ENCODE peak calls at places on chromosomes 5 and 9, in six cellular contexts. One of them, this sample, is unnamed. For H3K9me3 and H3K4me1, the result is how much of the 10 kb centered on the place peaks cover.

GRCh38 chr5:121138495-121138907 is 674.4 kb downstream of the PRR16 start:
- DNase-seq in suprapubic skin: no peak
- DNase-seq in sigmoid colon: no peak
- DNase-seq in uterus: no peak
- DNase-seq in HCT116: no peak
- DNase-seq in A549: no peak
- DNase-seq in this sample: no peak

GRCh38 chr9:93147632-93148031 is 13.6 kb upstream of the NINJ1 start:
- DNase-seq in suprapubic skin: no peak
- DNase-seq in sigmoid colon: no peak
- DNase-seq in uterus: no peak
- DNase-seq in HCT116: no peak
- DNase-seq in A549: no peak
- DNase-seq in this sample: no peak

GRCh38 chr9:114097613-114098020 is 1.5 kb downstream of the KIF12 start:
- DNase-seq in suprapubic skin: peak
- DNase-seq in sigmoid colon: no peak
- DNase-seq in uterus: no peak
- DNase-seq in HCT116: no peak
- DNase-seq in A549: no peak
- DNase-seq in this sample: no peak

GRCh38 chr5:176774216-176775171 is 35.9 kb upstream of the UNC5A start:
- DNase-seq in suprapubic skin: peak
- DNase-seq in sigmoid colon: peak
- DNase-seq in uterus: no peak
- DNase-seq in HCT116: no peak
- DNase-seq in A549: no peak
- DNase-seq in this sample: no peak

GRCh38 chr5:38148021-38148625 is 110.2 kb upstream of the EGFLAM start:
- DNase-seq in suprapubic skin: no peak
- DNase-seq in sigmoid colon: no peak
- DNase-seq in uterus: no peak
- DNase-seq in HCT116: no peak
- DNase-seq in A549: no peak
- DNase-seq in this sample: no peak

GRCh38 chr5:17415282-17415681 is 82.7 kb upstream of the TAF11L2 start:
- DNase-seq in suprapubic skin: no peak
- DNase-seq in sigmoid colon: no peak
- DNase-seq in uterus: no peak
- DNase-seq in HCT116: no peak
- DNase-seq in A549: no peak
- DNase-seq in this sample: no peak

GRCh38 chr5:140986117-140986521 is 19.8 kb downstream of the PCDHAC2 start:
- DNase-seq in suprapubic skin: no peak
- DNase-seq in sigmoid colon: no peak
- DNase-seq in uterus: no peak
- DNase-seq in HCT116: no peak
- DNase-seq in A549: no peak
- DNase-seq in this sample: no peak

GRCh38 chr9:12640021-12640587 is 53.1 kb upstream of the TYRP1 start:
- DNase-seq in suprapubic skin: no peak
- DNase-seq in sigmoid colon: no peak
- DNase-seq in uterus: no peak
- DNase-seq in HCT116: peak
- DNase-seq in A549: peak
- DNase-seq in this sample: no peak

GRCh38 chr5:54912021-54912420 is 73.4 kb downstream of the ESM1 start:
- DNase-seq in suprapubic skin: no peak
- DNase-seq in sigmoid colon: no peak
- DNase-seq in uterus: no peak
- DNase-seq in HCT116: no peak
- DNase-seq in A549: no peak
- DNase-seq in this sample: no peak

GRCh38 chr5:42950466-42951168 is 89.5 kb downstream of the ANXA2R start:
- DNase-seq in suprapubic skin: peak
- DNase-seq in sigmoid colon: peak
- DNase-seq in uterus: peak
- DNase-seq in HCT116: peak
- DNase-seq in A549: peak
- DNase-seq in this sample: peak

GRCh38 chr5:180468732-180469585 is 25.2 kb upstream of the CNOT6 start:
- DNase-seq in suprapubic skin: no peak
- DNase-seq in sigmoid colon: no peak
- DNase-seq in uterus: no peak
- DNase-seq in HCT116: no peak
- DNase-seq in A549: no peak
- DNase-seq in this sample: no peak

GRCh38 chr9:37511006-37511714 is 25.4 kb downstream of the POLR1E start:
- DNase-seq in suprapubic skin: no peak
- DNase-seq in sigmoid colon: no peak
- DNase-seq in uterus: no peak
- DNase-seq in HCT116: peak
- DNase-seq in A549: peak
- DNase-seq in this sample: no peak

GRCh38 chr9:14616188-14616982 is 76.8 kb downstream of the ZDHHC21 start:
- DNase-seq in suprapubic skin: no peak
- DNase-seq in sigmoid colon: no peak
- DNase-seq in uterus: no peak
- DNase-seq in HCT116: peak
- DNase-seq in A549: peak
- DNase-seq in this sample: peak

GRCh38 chr5:42680035-42680434 is 76.6 kb upstream of the CCDC152 start:
- DNase-seq in suprapubic skin: no peak
- DNase-seq in sigmoid colon: no peak
- DNase-seq in uterus: no peak
- DNase-seq in HCT116: no peak
- DNase-seq in A549: no peak
- DNase-seq in this sample: no peak

GRCh38 chr5:146482775-146483174 is 33.2 kb downstream of the GPR151 start:
- DNase-seq in suprapubic skin: no peak
- DNase-seq in sigmoid colon: no peak
- DNase-seq in uterus: no peak
- DNase-seq in HCT116: no peak
- DNase-seq in A549: no peak
- DNase-seq in this sample: no peak

GRCh38 chr5:94932259-94932658 is 313.8 kb downstream of the SLF1 start:
- DNase-seq in suprapubic skin: no peak
- DNase-seq in sigmoid colon: no peak
- DNase-seq in uterus: no peak
- DNase-seq in HCT116: no peak
- DNase-seq in A549: no peak
- DNase-seq in this sample: no peak

GRCh38 chr9:33287087-33287490 is 3.2 kb upstream of the NFX1 start:
- DNase-seq in suprapubic skin: no peak
- DNase-seq in sigmoid colon: no peak
- DNase-seq in uterus: peak
- DNase-seq in HCT116: peak
- DNase-seq in A549: peak
- DNase-seq in this sample: peak

GRCh38 chr5:101102506-101102905 is 199.4 kb upstream of the ST8SIA4 start:
- DNase-seq in suprapubic skin: no peak
- DNase-seq in sigmoid colon: no peak
- DNase-seq in uterus: no peak
- DNase-seq in HCT116: peak
- DNase-seq in A549: peak
- DNase-seq in this sample: no peak

GRCh38 chr5:14269395-14269794 is 126.3 kb downstream of the TRIO start:
- DNase-seq in suprapubic skin: no peak
- DNase-seq in sigmoid colon: no peak
- DNase-seq in uterus: no peak
- DNase-seq in HCT116: no peak
- DNase-seq in A549: no peak
- DNase-seq in this sample: no peak

GRCh38 chr5:166377756-166378155 is 1913.7 kb upstream of the WWC1 start:
- DNase-seq in suprapubic skin: no peak
- DNase-seq in sigmoid colon: no peak
- DNase-seq in uterus: no peak
- DNase-seq in HCT116: no peak
- DNase-seq in A549: no peak
- DNase-seq in this sample: no peak

GRCh38 chr5:156991714-156992113 is 28.7 kb upstream of the TIMD4 start:
- DNase-seq in suprapubic skin: no peak
- DNase-seq in sigmoid colon: no peak
- DNase-seq in uterus: no peak
- DNase-seq in HCT116: peak
- DNase-seq in A549: no peak
- DNase-seq in this sample: no peak

GRCh38 chr5:38670878-38671277 is 114.4 kb upstream of the LIFR start:
- DNase-seq in suprapubic skin: no peak
- DNase-seq in sigmoid colon: no peak
- DNase-seq in uterus: no peak
- DNase-seq in HCT116: no peak
- DNase-seq in A549: no peak
- DNase-seq in this sample: no peak

GRCh38 chr9:127311239-127311741 is 46.7 kb downstream of the GARNL3 start:
- DNase-seq in suprapubic skin: no peak
- DNase-seq in sigmoid colon: no peak
- DNase-seq in uterus: peak
- DNase-seq in HCT116: peak
- DNase-seq in A549: peak
- DNase-seq in this sample: peak

GRCh38 chr9:84950879-84951811 is 281.6 kb downstream of the NTRK2 start:
- DNase-seq in suprapubic skin: no peak
- DNase-seq in sigmoid colon: no peak
- DNase-seq in uterus: no peak
- DNase-seq in HCT116: no peak
- DNase-seq in A549: no peak
- DNase-seq in this sample: no peak

GRCh38 chr9:84949258-84949657 is 279.7 kb downstream of the NTRK2 start:
- DNase-seq in suprapubic skin: no peak
- DNase-seq in sigmoid colon: no peak
- DNase-seq in uterus: no peak
- DNase-seq in HCT116: no peak
- DNase-seq in A549: no peak
- DNase-seq in this sample: no peak

GRCh38 chr9:84953252-84953773 is 283.8 kb downstream of the NTRK2 start:
- DNase-seq in suprapubic skin: no peak
- DNase-seq in sigmoid colon: no peak
- DNase-seq in uterus: no peak
- DNase-seq in HCT116: no peak
- DNase-seq in A549: no peak
- DNase-seq in this sample: no peak

GRCh38 chr9:84947412-84947972 is 278.0 kb downstream of the NTRK2 start:
- DNase-seq in suprapubic skin: no peak
- DNase-seq in sigmoid colon: no peak
- DNase-seq in uterus: no peak
- DNase-seq in HCT116: no peak
- DNase-seq in A549: peak
- DNase-seq in this sample: no peak

DNA sequence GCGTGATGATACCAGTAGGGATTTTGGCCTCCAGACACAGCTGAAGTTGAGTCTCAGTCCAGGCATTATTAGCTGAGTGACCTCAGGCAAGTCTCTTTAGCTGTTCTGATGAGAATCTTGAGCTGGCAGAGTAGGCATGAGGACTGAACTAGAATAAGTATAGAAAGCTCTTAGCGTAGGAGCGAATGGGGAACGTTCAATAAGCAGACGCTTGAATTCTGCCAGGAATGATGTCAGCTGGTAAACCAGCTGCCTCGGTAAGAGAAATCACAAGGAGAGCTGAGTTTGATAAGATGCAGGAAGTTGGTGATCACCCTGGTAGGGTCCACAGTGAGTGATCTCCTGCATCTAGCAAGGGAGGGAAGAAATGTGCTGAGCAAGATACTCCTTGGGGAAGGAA is 280.4 kb downstream of the NTRK2 start:
- DNase-seq in suprapubic skin: no peak
- DNase-seq in sigmoid colon: no peak
- DNase-seq in uterus: no peak
- DNase-seq in HCT116: no peak
- DNase-seq in A549: no peak
- DNase-seq in this sample: no peak
- H3K9me3 ChIP-seq in suprapubic skin: under half
- H3K9me3 ChIP-seq in sigmoid colon: under half
- H3K9me3 ChIP-seq in uterus: under half
- H3K9me3 ChIP-seq in HCT116: under half
- H3K9me3 ChIP-seq in A549: under half
- H3K9me3 ChIP-seq in this sample: under half

GRCh38 chr5:132471944-132472343 is 18.6 kb downstream of the IRF1 start:
- DNase-seq in suprapubic skin: peak
- DNase-seq in sigmoid colon: peak
- DNase-seq in uterus: no peak
- DNase-seq in HCT116: no peak
- DNase-seq in A549: no peak
- DNase-seq in this sample: no peak

GRCh38 chr5:132472431-132472830 is 18.1 kb downstream of the IRF1 start:
- DNase-seq in suprapubic skin: peak
- DNase-seq in sigmoid colon: peak
- DNase-seq in uterus: no peak
- DNase-seq in HCT116: no peak
- DNase-seq in A549: no peak
- DNase-seq in this sample: no peak

GRCh38 chr5:132470596-132470995 is 20.0 kb downstream of the IRF1 start:
- DNase-seq in suprapubic skin: peak
- DNase-seq in sigmoid colon: peak
- DNase-seq in uterus: peak
- DNase-seq in HCT116: no peak
- DNase-seq in A549: no peak
- DNase-seq in this sample: no peak

GRCh38 chr5:132469380-132470372 is 20.9 kb downstream of the IRF1 start:
- DNase-seq in suprapubic skin: peak
- DNase-seq in sigmoid colon: peak
- DNase-seq in uterus: peak
- DNase-seq in HCT116: no peak
- DNase-seq in A549: no peak
- DNase-seq in this sample: no peak

GRCh38 chr5:132471006-132471907 is 19.3 kb downstream of the IRF1 start:
- DNase-seq in suprapubic skin: peak
- DNase-seq in sigmoid colon: peak
- DNase-seq in uterus: peak
- DNase-seq in HCT116: no peak
- DNase-seq in A549: no peak
- DNase-seq in this sample: no peak
- H3K4me1 ChIP-seq in suprapubic skin: under half
- H3K4me1 ChIP-seq in sigmoid colon: under half
- H3K4me1 ChIP-seq in uterus: under half
- H3K4me1 ChIP-seq in HCT116: under half
- H3K4me1 ChIP-seq in A549: under half
- H3K4me1 ChIP-seq in this sample: under half

GRCh38 chr9:6681147-6681956 is 35.8 kb upstream of the GLDC start:
- DNase-seq in suprapubic skin: peak
- DNase-seq in sigmoid colon: peak
- DNase-seq in uterus: peak
- DNase-seq in HCT116: peak
- DNase-seq in A549: peak
- DNase-seq in this sample: peak
- TF ChIP-seq POLR2A in suprapubic skin: peak
- TF ChIP-seq POLR2A in sigmoid colon: peak
- TF ChIP-seq POLR2A in uterus: peak
- TF ChIP-seq POLR2A in HCT116: peak
- TF ChIP-seq POLR2A in A549: peak
- TF ChIP-seq POLR2A in this sample: peak

DNA sequence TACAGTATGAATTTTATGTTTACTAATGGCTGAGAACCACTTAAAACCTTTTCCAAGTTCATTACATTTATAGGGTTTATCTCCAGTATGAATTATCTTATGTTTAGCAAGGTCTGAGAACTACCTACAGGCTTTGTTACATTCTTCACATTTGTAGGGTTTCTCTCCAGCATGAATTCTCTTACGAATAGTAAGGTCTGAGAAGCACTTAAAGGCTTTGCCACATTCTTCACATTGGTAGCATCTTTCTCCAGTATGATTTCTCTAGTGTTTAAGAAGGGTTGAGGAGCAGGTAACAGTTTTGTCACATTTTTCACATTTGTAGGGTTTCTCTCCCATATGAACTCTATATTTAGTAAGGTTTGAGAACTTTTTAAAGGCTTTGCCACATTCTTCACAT is 1127.4 kb downstream of the EFNA5 start:
- DNase-seq in suprapubic skin: no peak
- DNase-seq in sigmoid colon: no peak
- DNase-seq in uterus: no peak
- DNase-seq in HCT116: no peak
- DNase-seq in A549: no peak
- DNase-seq in this sample: no peak
- H3K9me3 ChIP-seq in suprapubic skin: under half
- H3K9me3 ChIP-seq in sigmoid colon: under half
- H3K9me3 ChIP-seq in uterus: under half
- H3K9me3 ChIP-seq in HCT116: under half
- H3K9me3 ChIP-seq in A549: under half
- H3K9me3 ChIP-seq in this sample: under half